ENCODE peak calls at places on chromosome 5, in seven cellular contexts. One of them, this sample, is unnamed.

GRCh38 chr5:124697912-124698690 is 48.3 kb downstream of the ZNF608 start:
- DNase-seq in IMR-90: peak; percentile 32
- DNase-seq in transverse colon: no peak
- DNase-seq in A549: no peak
- DNase-seq in mesendoderm: no peak
- DNase-seq in thoracic aorta: no peak
- DNase-seq in astrocyte: peak; percentile 65
- DNase-seq in this sample: no peak

GRCh38 chr5:135501965-135502364 is 33.8 kb downstream of the NEUROG1 start:
- DNase-seq in mesendoderm: no peak
- DNase-seq in astrocyte: no peak
- DNase-seq in thoracic aorta: no peak
- DNase-seq in IMR-90: no peak
- DNase-seq in A549: no peak
- DNase-seq in transverse colon: no peak
- DNase-seq in this sample: no peak

GRCh38 chr5:93088566-93088965 is 492.5 kb downstream of the NR2F1-AS1 start:
- DNase-seq in thoracic aorta: no peak
- DNase-seq in A549: no peak
- DNase-seq in IMR-90: no peak
- DNase-seq in mesendoderm: no peak
- DNase-seq in transverse colon: no peak
- DNase-seq in astrocyte: no peak
- DNase-seq in this sample: no peak

GRCh38 chr5:159972538-159973362 is 36.2 kb upstream of the TTC1 start:
- DNase-seq in mesendoderm: peak; percentile 28
- DNase-seq in transverse colon: no peak
- DNase-seq in astrocyte: no peak
- DNase-seq in A549: no peak
- DNase-seq in thoracic aorta: no peak
- DNase-seq in IMR-90: no peak
- DNase-seq in this sample: peak; percentile 80

GRCh38 chr5:73899055-73899454 is 273.1 kb downstream of the ARHGEF28 start:
- DNase-seq in transverse colon: no peak
- DNase-seq in thoracic aorta: no peak
- DNase-seq in mesendoderm: no peak
- DNase-seq in IMR-90: no peak
- DNase-seq in A549: no peak
- DNase-seq in astrocyte: no peak
- DNase-seq in this sample: no peak

GRCh38 chr5:125194901-125195300 is 448.5 kb upstream of the ZNF608 start:
- DNase-seq in IMR-90: no peak
- DNase-seq in mesendoderm: no peak
- DNase-seq in astrocyte: no peak
- DNase-seq in thoracic aorta: no peak
- DNase-seq in transverse colon: no peak
- DNase-seq in A549: no peak
- DNase-seq in this sample: no peak

GRCh38 chr5:149289307-149289706 is 17.6 kb downstream of the AFAP1L1 start:
- DNase-seq in mesendoderm: no peak
- DNase-seq in IMR-90: peak; percentile 31
- DNase-seq in thoracic aorta: no peak
- DNase-seq in astrocyte: no peak
- DNase-seq in transverse colon: no peak
- DNase-seq in A549: no peak
- DNase-seq in this sample: no peak

GRCh38 chr5:157303667-157304327 is 37.9 kb downstream of the CYFIP2 start:
- DNase-seq in A549: peak; percentile 17
- DNase-seq in thoracic aorta: no peak
- DNase-seq in transverse colon: no peak
- DNase-seq in mesendoderm: peak; percentile 73
- DNase-seq in astrocyte: no peak
- DNase-seq in IMR-90: no peak
- DNase-seq in this sample: no peak

GRCh38 chr5:54740141-54740540 is 222.6 kb downstream of the SNX18 start:
- DNase-seq in transverse colon: no peak
- DNase-seq in IMR-90: no peak
- DNase-seq in mesendoderm: no peak
- DNase-seq in astrocyte: no peak
- DNase-seq in A549: no peak
- DNase-seq in thoracic aorta: no peak
- DNase-seq in this sample: no peak

GRCh38 chr5:58818515-58818914 is 235.6 kb downstream of the RAB3C start:
- DNase-seq in IMR-90: no peak
- DNase-seq in transverse colon: no peak
- DNase-seq in mesendoderm: no peak
- DNase-seq in A549: no peak
- DNase-seq in thoracic aorta: no peak
- DNase-seq in astrocyte: no peak
- DNase-seq in this sample: no peak

GRCh38 chr5:176527246-176528222 is 9.7 kb downstream of the RNF44 start:
- DNase-seq in astrocyte: no peak
- DNase-seq in mesendoderm: no peak
- DNase-seq in IMR-90: no peak
- DNase-seq in transverse colon: no peak
- DNase-seq in thoracic aorta: no peak
- DNase-seq in A549: no peak
- DNase-seq in this sample: no peak

GRCh38 chr5:3010953-3011763 is 259.7 kb upstream of the IRX2 start:
- DNase-seq in A549: no peak
- DNase-seq in astrocyte: no peak
- DNase-seq in thoracic aorta: no peak
- DNase-seq in mesendoderm: no peak
- DNase-seq in IMR-90: no peak
- DNase-seq in transverse colon: no peak
- DNase-seq in this sample: no peak

GRCh38 chr5:89885670-89886069 is 523.9 kb downstream of the CETN3 start:
- DNase-seq in IMR-90: no peak
- DNase-seq in thoracic aorta: no peak
- DNase-seq in mesendoderm: no peak
- DNase-seq in astrocyte: no peak
- DNase-seq in A549: no peak
- DNase-seq in transverse colon: no peak
- DNase-seq in this sample: no peak
- H3K4me3 ChIP-seq in IMR-90: no peak overlapping the region
- H3K4me3 ChIP-seq in thoracic aorta: no peak overlapping the region
- H3K4me3 ChIP-seq in mesendoderm: no peak overlapping the region
- H3K4me3 ChIP-seq in astrocyte: no peak overlapping the region
- H3K4me3 ChIP-seq in A549: no peak overlapping the region
- H3K4me3 ChIP-seq in transverse colon: no peak overlapping the region
- H3K4me3 ChIP-seq in this sample: no peak overlapping the region

GRCh38 chr5:141934099-141934844 is 10.6 kb downstream of the DELE1 start:
- DNase-seq in IMR-90: peak; percentile 14
- DNase-seq in transverse colon: peak; percentile 34
- DNase-seq in astrocyte: peak; percentile 56
- DNase-seq in thoracic aorta: peak; percentile 63
- DNase-seq in mesendoderm: no peak
- DNase-seq in A549: no peak
- DNase-seq in this sample: no peak

GRCh38 chr5:141928051-141928450 is 4.4 kb downstream of the DELE1 start:
- DNase-seq in astrocyte: no peak
- DNase-seq in transverse colon: no peak
- DNase-seq in A549: no peak
- DNase-seq in thoracic aorta: no peak
- DNase-seq in mesendoderm: no peak
- DNase-seq in IMR-90: no peak
- DNase-seq in this sample: no peak

GRCh38 chr5:141926434-141926833 is 2.8 kb downstream of the DELE1 start:
- DNase-seq in IMR-90: no peak
- DNase-seq in mesendoderm: no peak
- DNase-seq in A549: no peak
- DNase-seq in thoracic aorta: no peak
- DNase-seq in astrocyte: no peak
- DNase-seq in transverse colon: no peak
- DNase-seq in this sample: no peak

GRCh38 chr5:141933151-141933550 is 9.5 kb downstream of the DELE1 start:
- DNase-seq in astrocyte: no peak
- DNase-seq in thoracic aorta: no peak
- DNase-seq in A549: no peak
- DNase-seq in mesendoderm: no peak
- DNase-seq in transverse colon: no peak
- DNase-seq in IMR-90: no peak
- DNase-seq in this sample: no peak

DNA sequence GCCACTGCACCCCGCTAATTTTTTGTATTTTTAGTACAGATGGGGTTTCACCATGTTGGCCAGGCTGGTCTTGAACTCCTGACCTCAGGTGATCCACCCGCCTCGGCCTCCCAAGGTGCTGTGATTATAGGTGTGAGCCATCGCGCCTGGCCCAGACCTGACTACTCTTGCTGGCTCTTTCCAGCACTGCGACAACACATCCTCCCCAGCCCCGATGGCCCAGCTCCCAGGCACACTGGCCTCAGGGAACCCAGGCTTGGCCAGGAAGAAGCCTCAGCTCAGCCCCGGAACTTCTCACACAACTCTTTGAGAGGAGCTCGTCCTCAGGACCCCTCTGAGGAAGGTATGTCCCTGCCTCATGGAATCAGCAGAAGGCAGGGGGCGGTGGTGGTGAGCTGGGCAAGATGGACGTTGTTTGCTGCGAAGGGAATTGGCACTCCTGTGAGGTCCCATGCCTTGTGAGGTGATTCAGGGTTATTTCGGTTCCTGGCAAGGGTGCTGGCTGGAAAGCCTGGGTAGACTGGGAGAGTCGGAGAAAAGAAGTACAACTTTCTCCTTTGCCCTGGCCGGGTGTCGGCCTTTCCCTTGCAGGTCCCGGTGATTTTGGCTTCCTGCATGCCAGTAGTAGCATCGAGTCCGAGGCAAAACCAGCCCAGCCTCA is 5.9 kb downstream of the DELE1 start:
- DNase-seq in mesendoderm: no peak
- DNase-seq in astrocyte: no peak
- DNase-seq in transverse colon: no peak
- DNase-seq in thoracic aorta: peak; percentile 21
- DNase-seq in IMR-90: no peak
- DNase-seq in A549: no peak
- DNase-seq in this sample: no peak
- H3K4me3 ChIP-seq in mesendoderm: no peak overlapping the region
- H3K4me3 ChIP-seq in astrocyte: no peak overlapping the region
- H3K4me3 ChIP-seq in transverse colon: no peak overlapping the region
- H3K4me3 ChIP-seq in thoracic aorta: peak overlapping the region; percentile 29
- H3K4me3 ChIP-seq in IMR-90: no peak overlapping the region
- H3K4me3 ChIP-seq in A549: no peak overlapping the region
- H3K4me3 ChIP-seq in this sample: no peak overlapping the region

GRCh38 chr5:64818245-64818644 is 49.5 kb downstream of the CWC27 start:
- DNase-seq in IMR-90: no peak
- DNase-seq in mesendoderm: no peak
- DNase-seq in transverse colon: no peak
- DNase-seq in thoracic aorta: no peak
- DNase-seq in astrocyte: no peak
- DNase-seq in A549: no peak
- DNase-seq in this sample: no peak
- H3K4me3 ChIP-seq in IMR-90: no peak overlapping the region
- H3K4me3 ChIP-seq in mesendoderm: no peak overlapping the region
- H3K4me3 ChIP-seq in transverse colon: no peak overlapping the region
- H3K4me3 ChIP-seq in thoracic aorta: no peak overlapping the region
- H3K4me3 ChIP-seq in astrocyte: no peak overlapping the region
- H3K4me3 ChIP-seq in A549: no peak overlapping the region
- H3K4me3 ChIP-seq in this sample: no peak overlapping the region

GRCh38 chr5:169561883-169562282 is 21.7 kb upstream of the SPDL1 start:
- DNase-seq in astrocyte: peak; percentile 60
- DNase-seq in transverse colon: no peak
- DNase-seq in IMR-90: no peak
- DNase-seq in mesendoderm: no peak
- DNase-seq in A549: no peak
- DNase-seq in thoracic aorta: no peak
- DNase-seq in this sample: no peak

GRCh38 chr5:169554251-169554650 is 29.3 kb upstream of the SPDL1 start:
- DNase-seq in thoracic aorta: no peak
- DNase-seq in IMR-90: no peak
- DNase-seq in mesendoderm: no peak
- DNase-seq in astrocyte: no peak
- DNase-seq in A549: no peak
- DNase-seq in transverse colon: no peak
- DNase-seq in this sample: no peak

GRCh38 chr5:169563369-169563768 is 20.2 kb upstream of the SPDL1 start:
- DNase-seq in mesendoderm: no peak
- DNase-seq in thoracic aorta: no peak
- DNase-seq in transverse colon: no peak
- DNase-seq in astrocyte: no peak
- DNase-seq in IMR-90: no peak
- DNase-seq in A549: no peak
- DNase-seq in this sample: no peak

GRCh38 chr5:169557838-169558237 is 25.7 kb upstream of the SPDL1 start:
- DNase-seq in mesendoderm: no peak
- DNase-seq in transverse colon: no peak
- DNase-seq in IMR-90: no peak
- DNase-seq in A549: no peak
- DNase-seq in thoracic aorta: no peak
- DNase-seq in astrocyte: no peak
- DNase-seq in this sample: no peak
- H3K4me3 ChIP-seq in mesendoderm: no peak overlapping the region
- H3K4me3 ChIP-seq in transverse colon: no peak overlapping the region
- H3K4me3 ChIP-seq in IMR-90: no peak overlapping the region
- H3K4me3 ChIP-seq in A549: no peak overlapping the region
- H3K4me3 ChIP-seq in thoracic aorta: no peak overlapping the region
- H3K4me3 ChIP-seq in astrocyte: no peak overlapping the region
- H3K4me3 ChIP-seq in this sample: no peak overlapping the region

DNA sequence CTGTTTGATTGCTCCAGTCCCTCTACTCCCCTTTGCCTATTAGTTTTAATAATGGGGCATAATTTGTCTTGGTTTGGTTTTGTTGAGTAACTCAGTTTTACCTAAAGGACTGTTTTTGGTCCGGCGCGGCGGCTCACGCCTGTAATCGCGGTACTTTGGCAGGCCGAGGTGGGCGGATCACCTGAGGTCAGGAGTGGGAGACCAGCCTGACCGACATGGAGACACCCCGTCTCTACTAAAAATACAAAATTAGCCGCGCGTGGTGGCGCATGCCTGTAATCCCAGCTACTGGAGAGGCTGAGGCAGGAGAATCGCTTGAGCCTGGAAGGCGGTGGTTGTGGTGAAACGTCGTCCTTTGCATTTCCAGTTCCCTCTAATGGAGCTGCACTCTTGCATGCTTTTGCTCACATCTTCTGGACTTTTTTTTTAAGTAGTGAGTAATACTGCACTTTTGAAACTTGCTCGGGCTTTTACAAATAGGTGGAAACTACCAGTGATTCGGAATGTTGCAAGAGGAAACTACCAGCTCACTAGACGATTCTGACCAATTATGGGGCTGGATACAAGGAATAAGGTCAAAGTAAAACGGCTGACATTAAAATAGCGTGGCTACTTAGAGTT is 721 bp upstream of the MAML1 start:
- DNase-seq in A549: no peak
- DNase-seq in astrocyte: peak; percentile 78
- DNase-seq in mesendoderm: no peak
- DNase-seq in thoracic aorta: no peak
- DNase-seq in transverse colon: peak; percentile 17
- DNase-seq in IMR-90: peak; percentile 89
- DNase-seq in this sample: no peak
- H3K4me3 ChIP-seq in A549: peak overlapping the region; percentile 40
- H3K4me3 ChIP-seq in astrocyte: peak overlapping the region; percentile 39
- H3K4me3 ChIP-seq in mesendoderm: no peak overlapping the region
- H3K4me3 ChIP-seq in thoracic aorta: peak overlapping the region; percentile 87
- H3K4me3 ChIP-seq in transverse colon: peak overlapping the region; percentile 98
- H3K4me3 ChIP-seq in IMR-90: peak overlapping the region; percentile 19
- H3K4me3 ChIP-seq in this sample: peak overlapping the region; percentile 87

GRCh38 chr5:102865171-102865509 is 110.0 kb downstream of the PAM start:
- DNase-seq in transverse colon: no peak
- DNase-seq in IMR-90: peak; percentile 41
- DNase-seq in thoracic aorta: no peak
- DNase-seq in astrocyte: peak; percentile 34
- DNase-seq in mesendoderm: no peak
- DNase-seq in A549: no peak
- DNase-seq in this sample: no peak
- H3K4me3 ChIP-seq in transverse colon: peak overlapping the region; percentile 74
- H3K4me3 ChIP-seq in IMR-90: peak overlapping the region; percentile 56
- H3K4me3 ChIP-seq in thoracic aorta: peak overlapping the region; percentile 88
- H3K4me3 ChIP-seq in astrocyte: peak overlapping the region; percentile 97
- H3K4me3 ChIP-seq in mesendoderm: peak overlapping the region; percentile 43
- H3K4me3 ChIP-seq in A549: peak overlapping the region; percentile 57
- H3K4me3 ChIP-seq in this sample: no peak overlapping the region